ENCODE peak calls at places on chromosomes 3 and 15, in seven cellular contexts. H is NB4, B is IMR-90, U is A549, N is suprapubic skin, E is ovary, K is HepG2. J is an unnamed sample.

GRCh38 chr15:52360229-52361203 is 64.9 kb upstream of the MYO5C start:
- DNase-seq in E (no peak), N (no peak), K (no peak), U (no peak), B (no peak), H (no peak), J (no peak)

GRCh38 chr3:128794067-128794768 is 68.2 kb downstream of the RAB7A start:
- DNase-seq in U (no peak), B (peak; percentile 86), K (no peak), E (no peak), N (no peak), H (peak; percentile 72), J (peak; percentile 31)

GRCh38 chr3:72307438-72308105 is 522.6 kb upstream of the PROK2 start:
- DNase-seq in E (no peak), U (no peak), H (no peak), K (no peak), N (no peak), B (no peak), J (no peak)

GRCh38 chr3:122067588-122068240 is 12.6 kb downstream of the CD86 start:
- DNase-seq in U (no peak), B (no peak), E (no peak), K (no peak), N (no peak), H (peak; percentile 61), J (no peak)

GRCh38 chr15:39794970-39795369 is 12.3 kb upstream of the FSIP1 start:
- DNase-seq in N (no peak), U (no peak), H (no peak), E (no peak), B (no peak), K (no peak), J (no peak)

GRCh38 chr15:55897560-55898336 is 95.7 kb downstream of the NEDD4 start:
- DNase-seq in B (peak; percentile 61), U (peak; percentile 76), N (no peak), E (peak; percentile 59), K (peak; percentile 41), H (peak; percentile 39), J (peak; percentile 49)

GRCh38 chr3:177816667-177817208 is 619.5 kb upstream of the TBL1XR1 start:
- DNase-seq in E (no peak), H (peak; percentile 13), K (peak; percentile 69), N (no peak), B (peak; percentile 59), U (peak; percentile 9), J (no peak)

GRCh38 chr3:122975163-122975923 is 52.2 kb downstream of the SEMA5B start:
- DNase-seq in N (no peak), H (peak; percentile 90), B (peak; percentile 55), K (no peak), E (peak; percentile 77), U (no peak), J (no peak)

GRCh38 chr3:138469869-138470268 is 35.5 kb downstream of the ESYT3 start:
- DNase-seq in B (no peak), U (no peak), E (no peak), N (no peak), H (no peak), K (no peak), J (no peak)

GRCh38 chr15:31478781-31479221 is 152.2 kb downstream of the KLF13 start:
- DNase-seq in N (peak; percentile 73), E (no peak), H (no peak), U (no peak), K (no peak), B (no peak), J (no peak)

GRCh38 chr15:28921925-28922711 is 36.3 kb downstream of the APBA2 start:
- DNase-seq in N (peak; percentile 62), E (no peak), K (no peak), H (no peak), B (no peak), U (no peak), J (no peak)

GRCh38 chr15:70584838-70585706 is 178.3 kb downstream of the UACA start:
- DNase-seq in N (peak; percentile 44), E (no peak), B (peak; percentile 24), U (peak; percentile 77), H (peak; percentile 84), K (peak; percentile 84), J (peak; percentile 29)

GRCh38 chr3:127585163-127585812 is 5.2 kb downstream of the TPRA1 start:
- DNase-seq in E (no peak), K (no peak), U (no peak), H (no peak), B (peak; percentile 54), N (no peak), J (peak; percentile 49)

GRCh38 chr3:46848271-46849097 is 14.8 kb downstream of the MYL3 start:
- DNase-seq in B (peak; percentile 22), K (no peak), N (peak; percentile 71), U (no peak), H (peak; percentile 40), E (peak; percentile 76), J (peak; percentile 44)

GRCh38 chr15:37528432-37528831 is 406.0 kb upstream of the TMCO5A start:
- DNase-seq in E (no peak), B (no peak), K (no peak), U (no peak), N (no peak), H (no peak), J (no peak)

GRCh38 chr3:179083977-179084376 is 12.4 kb upstream of the ZMAT3 start:
- DNase-seq in H (no peak), B (no peak), U (no peak), E (no peak), N (no peak), K (no peak), J (no peak)

GRCh38 chr3:188270423-188270972 is 116.5 kb downstream of the LPP start:
- DNase-seq in U (no peak), N (no peak), K (peak; percentile 89), E (no peak), B (peak; percentile 96), H (peak; percentile 62), J (no peak)

GRCh38 chr15:45331977-45332376 is 46.4 kb downstream of the GATM start:
- DNase-seq in E (no peak), B (no peak), U (no peak), N (no peak), K (no peak), H (no peak), J (no peak)

GRCh38 chr3:95227092-95227491 is 1164.2 kb downstream of the NSUN3 start:
- DNase-seq in N (no peak), H (no peak), U (no peak), K (no peak), B (no peak), E (no peak), J (no peak)

GRCh38 chr3:127544806-127545545 is 45.6 kb downstream of the TPRA1 start:
- DNase-seq in E (no peak), B (no peak), K (no peak), H (no peak), N (no peak), U (no peak), J (no peak)

GRCh38 chr15:92954578-92954977 is 54.5 kb downstream of the CHD2 start:
- DNase-seq in B (no peak), H (peak; percentile 61), U (no peak), K (peak; percentile 33), E (no peak), N (no peak), J (peak; percentile 30)

GRCh38 chr3:69051796-69052566 is at the start of gene TMF1:
- DNase-seq in B (peak; percentile 99), E (peak; percentile 98), U (peak; percentile 84), N (peak; percentile 99), K (peak; percentile 98), H (peak; percentile 98), J (no peak)

GRCh38 chr15:28094732-28095521 is 4.2 kb downstream of the OCA2 start:
- DNase-seq in N (peak; percentile 77), E (no peak), B (no peak), U (no peak), K (no peak), H (no peak), J (peak; percentile 17)

GRCh38 chr15:78149068-78149804 is at the start of gene IDH3A:
- DNase-seq in B (peak; percentile 92), K (peak; percentile 88), H (peak; percentile 98), N (peak; percentile 100), U (peak; percentile 97), E (peak; percentile 100), J (peak; percentile 97)
- TF ChIP-seq POLR2A in B (peak; percentile 75), K (peak; percentile 88), H (peak; percentile 64), N (no peak), U (peak; percentile 97), E (peak; percentile 82), J (peak; percentile 65)

GRCh38 chr3:66220602-66221377 is at the start of gene SLC25A26:
- DNase-seq in H (peak; percentile 95), E (peak; percentile 96), B (peak; percentile 95), U (peak; percentile 86), N (peak; percentile 96), K (peak; percentile 93), J (peak; percentile 94)
- TF ChIP-seq POLR2A in H (peak; percentile 59), E (no peak), B (peak; percentile 89), U (peak; percentile 58), N (no peak), K (peak; percentile 78), J (peak; percentile 66)

DNA sequence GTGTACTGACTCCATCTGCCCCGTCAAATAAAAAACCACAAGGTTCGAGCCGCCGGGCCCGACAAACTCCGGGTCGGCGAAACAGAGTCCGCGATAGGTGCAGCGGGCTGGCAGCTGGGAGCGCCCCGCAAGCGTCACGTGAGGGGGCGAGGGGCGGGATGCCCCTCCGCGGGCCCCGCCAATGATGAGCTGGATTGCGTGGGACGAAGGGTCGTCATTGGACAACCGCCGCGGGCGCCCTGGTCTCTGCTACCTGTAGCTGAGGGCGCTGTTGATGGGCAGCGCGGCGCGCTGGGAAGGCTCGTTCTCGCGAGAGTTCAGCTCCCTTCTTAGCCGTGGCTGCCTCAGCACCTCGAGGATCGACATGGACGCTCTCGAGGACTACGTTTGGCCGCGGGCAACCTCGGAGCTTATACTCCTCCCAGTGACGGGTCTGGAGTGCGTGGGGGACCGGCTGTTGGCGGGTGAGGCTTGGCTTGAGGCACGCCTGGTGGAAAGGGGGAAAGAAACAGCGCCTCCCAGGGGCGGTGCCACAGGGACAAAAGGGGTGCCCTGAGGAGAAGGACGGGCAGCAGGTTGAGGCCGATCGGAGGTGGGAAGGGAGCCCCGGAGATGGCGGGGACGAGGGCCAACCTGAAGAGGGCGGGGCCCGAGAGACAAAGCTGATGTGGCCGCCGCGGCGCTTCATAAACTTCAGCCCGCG is at the start of gene WDR6:
- DNase-seq in E (peak; percentile 99), H (peak; percentile 98), B (peak; percentile 97), N (peak; percentile 98), U (peak; percentile 91), K (peak; percentile 95), J (peak; percentile 97)
- TF ChIP-seq POLR2A in E (peak; percentile 62), H (peak; percentile 89), B (peak; percentile 90), N (no peak), U (peak; percentile 64), K (no peak), J (peak; percentile 94)

GRCh38 chr15:50355612-50355905 is 561 bp upstream of the GABPB1 start:
- DNase-seq in K (no peak), N (no peak), U (no peak), H (no peak), B (no peak), E (no peak), J (no peak)

GRCh38 chr15:50354838-50355611 is at the start of gene GABPB1:
- DNase-seq in B (peak; percentile 94), U (peak; percentile 83), E (peak; percentile 91), H (peak; percentile 95), K (peak; percentile 87), N (peak; percentile 91), J (peak; percentile 97)

GRCh38 chr15:50353251-50353998 is 1.6 kb downstream of the GABPB1 start:
- DNase-seq in E (no peak), U (no peak), B (peak; percentile 95), K (no peak), N (no peak), H (peak; percentile 52), J (peak; percentile 78)

GRCh38 chr15:50355980-50356379 is 982 bp upstream of the GABPB1 start:
- DNase-seq in N (no peak), B (no peak), U (no peak), E (no peak), K (no peak), H (no peak), J (peak; percentile 16)

GRCh38 chr15:50353999-50354837 is 780 bp downstream of the GABPB1 start:
- DNase-seq in N (no peak), K (peak; percentile 85), E (peak; percentile 68), B (peak; percentile 92), H (peak; percentile 80), U (peak; percentile 40), J (peak; percentile 87)
- TF ChIP-seq POLR2A in N (peak; percentile 60), K (peak; percentile 87), E (peak; percentile 54), B (peak; percentile 94), H (peak; percentile 69), U (no peak), J (peak; percentile 63)

J was measured in erythroblast.